ENCODE peak calls at places on chromosomes 6 and 20, in four cellular contexts. X, G, Y and N are unnamed samples.

GRCh38 chr6:109183109-109183508 is 87.8 kb downstream of the CEP57L1 start:
- DNase-seq in Y (peak), G (no peak), X (no peak), N (peak)

GRCh38 chr6:167779123-167779992 is 47.4 kb upstream of the AFDN start:
- DNase-seq in G (no peak), Y (no peak), X (no peak), N (no peak)

GRCh38 chr6:84554069-84554468 is 210.3 kb downstream of the TBX18 start:
- DNase-seq in G (no peak), Y (no peak), X (peak), N (no peak)

GRCh38 chr20:45300961-45301360 is 5.7 kb upstream of the RBPJL start:
- DNase-seq in X (peak), Y (peak), G (no peak), N (peak)

GRCh38 chr6:164303092-164304007 is 888.8 kb downstream of the QKI start:
- DNase-seq in Y (no peak), X (no peak), G (no peak), N (no peak)

GRCh38 chr6:44041461-44042260 is 85.6 kb downstream of the MRPL14 start:
- DNase-seq in X (peak), Y (peak), G (no peak), N (peak)

GRCh38 chr6:40286721-40287120 is 300.4 kb downstream of the LRFN2 start:
- DNase-seq in G (no peak), Y (no peak), X (no peak), N (no peak)

GRCh38 chr20:49508435-49509199 is 26.1 kb upstream of the KCNB1 start:
- DNase-seq in G (peak), Y (peak), X (peak), N (peak)

GRCh38 chr6:52503344-52503747 is 73.5 kb downstream of the TRAM2 start:
- DNase-seq in X (no peak), Y (peak), G (no peak), N (no peak)

GRCh38 chr20:6588296-6588695 is 179.2 kb upstream of the BMP2 start:
- DNase-seq in Y (no peak), X (peak), G (no peak), N (no peak)

GRCh38 chr6:152112503-152113261 is 305.2 kb downstream of the ESR1 start:
- DNase-seq in X (no peak), Y (no peak), G (no peak), N (no peak)

GRCh38 chr6:72084992-72085569 is 198.7 kb downstream of the RIMS1 start:
- DNase-seq in G (no peak), Y (no peak), X (peak), N (no peak)

GRCh38 chr6:136137008-136137689 is 113.0 kb downstream of the MTFR2 start:
- DNase-seq in X (peak), G (no peak), Y (no peak), N (no peak)

GRCh38 chr6:11761744-11762620 is 16.6 kb downstream of the ADTRP start:
- DNase-seq in X (no peak), G (no peak), Y (no peak), N (no peak)

GRCh38 chr6:16486661-16487060 is 248.3 kb downstream of the GMPR start:
- DNase-seq in X (no peak), G (no peak), Y (no peak), N (no peak)

GRCh38 chr20:49471397-49471796 is 11.1 kb downstream of the KCNB1 start:
- DNase-seq in X (no peak), Y (no peak), G (no peak), N (no peak)

GRCh38 chr20:35264755-35265154 is 13.2 kb downstream of the MMP24OS start:
- DNase-seq in G (no peak), Y (no peak), X (peak), N (peak)
- TF ChIP-seq ELK1 in G (no peak), Y (no peak), X (no peak), N (no peak)

GRCh38 chr6:48733581-48733980 is 622.6 kb upstream of the PTCHD4 start:
- DNase-seq in Y (no peak), G (no peak), X (peak), N (no peak)

GRCh38 chr6:48736486-48737206 is 625.6 kb upstream of the PTCHD4 start:
- DNase-seq in Y (peak), X (peak), G (no peak), N (no peak)
- TF ChIP-seq ELK1 in Y (no peak), X (no peak), G (no peak), N (no peak)

GRCh38 chr6:163197839-163198238 is 216.7 kb upstream of the QKI start:
- DNase-seq in G (no peak), X (no peak), Y (no peak), N (no peak)

GRCh38 chr6:163193326-163193725 is 221.2 kb upstream of the QKI start:
- DNase-seq in Y (no peak), X (no peak), G (no peak), N (no peak)

GRCh38 chr6:163199371-163199770 is 215.1 kb upstream of the QKI start:
- DNase-seq in X (no peak), Y (no peak), G (no peak), N (no peak)

GRCh38 chr6:163198396-163198795 is 216.1 kb upstream of the QKI start:
- DNase-seq in G (no peak), Y (no peak), X (no peak), N (no peak)

GRCh38 chr6:163195721-163196691 is 218.5 kb upstream of the QKI start:
- DNase-seq in G (no peak), X (no peak), Y (no peak), N (no peak)
- TF ChIP-seq ELK1 in G (no peak), X (no peak), Y (no peak), N (no peak)

GRCh38 chr6:93293399-93294271 is 125.7 kb downstream of the EPHA7 start:
- DNase-seq in Y (no peak), X (no peak), G (no peak), N (no peak)
- TF ChIP-seq ELK1 in Y (no peak), X (no peak), G (no peak), N (no peak)